ENCODE peak calls at places on chromosome 20, in nine cellular contexts. T is uterus, S is NB4, L is Peyer's patch, I is stomach, R is ovary, D is A549, U is IMR-90, F is endothelial cell of umbilical vein. B is an unnamed sample.

GRCh38 chr20:5041433-5041832 is 40.1 kb upstream of the SLC23A2 start:
- DNase-seq in T (no peak), S (peak), L (no peak), I (no peak), R (no peak), D (no peak), U (no peak), F (no peak), B (no peak)

GRCh38 chr20:19260412-19261090 is 48.1 kb downstream of the SLC24A3 start:
- DNase-seq in T (no peak), S (peak), L (no peak), I (no peak), R (no peak), D (no peak), U (no peak), F (no peak), B (no peak)

GRCh38 chr20:53827996-53828672 is 234.5 kb upstream of the ZNF217 start:
- DNase-seq in T (no peak), S (no peak), L (no peak), I (no peak), R (no peak), D (peak), U (peak), F (peak), B (no peak)

GRCh38 chr20:48945840-48946514 is 24.5 kb downstream of the ARFGEF2 start:
- DNase-seq in T (no peak), S (no peak), L (peak), I (peak), R (no peak), D (peak), U (peak), F (peak), B (no peak)

GRCh38 chr20:33814238-33814712 is 3.1 kb downstream of the CHMP4B start:
- DNase-seq in T (no peak), S (no peak), L (peak), I (no peak), R (no peak), D (no peak), U (peak), F (peak), B (no peak)

GRCh38 chr20:22684763-22685443 is 100.5 kb upstream of the FOXA2 start:
- DNase-seq in T (no peak), S (no peak), L (no peak), I (no peak), R (no peak), D (peak), U (no peak), F (peak), B (peak)

GRCh38 chr20:33915726-33916331 is 77.9 kb upstream of the RALY start:
- DNase-seq in T (no peak), S (peak), L (peak), I (peak), R (peak), D (peak), U (no peak), F (no peak), B (no peak)

GRCh38 chr20:39259010-39259803 is 297.1 kb downstream of the DHX35 start:
- DNase-seq in T (peak), S (no peak), L (no peak), I (no peak), R (no peak), D (no peak), U (no peak), F (no peak), B (no peak)

GRCh38 chr20:41293269-41294037 is 24.1 kb downstream of the ZHX3 start:
- DNase-seq in T (no peak), S (no peak), L (no peak), I (no peak), R (no peak), D (no peak), U (peak), F (no peak), B (no peak)

GRCh38 chr20:53834044-53834442 is 236.4 kb downstream of the BCAS1 start:
- DNase-seq in T (no peak), S (peak), L (no peak), I (no peak), R (no peak), D (no peak), U (no peak), F (no peak), B (no peak)

GRCh38 chr20:25584905-25585704 is at the start of gene NINL:
- DNase-seq in T (peak), S (no peak), L (peak), I (peak), R (peak), D (peak), U (peak), F (peak), B (no peak)

GRCh38 chr20:47143658-47144057 is 212.8 kb downstream of the ZMYND8 start:
- DNase-seq in T (no peak), S (no peak), L (no peak), I (no peak), R (no peak), D (no peak), U (no peak), F (no peak), B (no peak)

GRCh38 chr20:4111440-4112411 is 96.4 kb upstream of the RNF24 start:
- DNase-seq in T (no peak), S (no peak), L (no peak), I (no peak), R (no peak), D (no peak), U (no peak), F (no peak), B (no peak)

GRCh38 chr20:53819973-53820451 is 226.4 kb upstream of the ZNF217 start:
- DNase-seq in T (no peak), S (no peak), L (no peak), I (peak), R (no peak), D (no peak), U (no peak), F (no peak), B (no peak)

GRCh38 chr20:33477386-33478234 is 12.3 kb upstream of the CBFA2T2 start:
- DNase-seq in T (no peak), S (no peak), L (peak), I (peak), R (no peak), D (no peak), U (no peak), F (no peak), B (no peak)

GRCh38 chr20:43752051-43752360 is 25.2 kb upstream of the GTSF1L start:
- DNase-seq in T (no peak), S (no peak), L (no peak), I (no peak), R (no peak), D (no peak), U (no peak), F (no peak), B (no peak)

GRCh38 chr20:47818996-47819609 is 33.8 kb upstream of the SULF2 start:
- DNase-seq in T (no peak), S (no peak), L (peak), I (no peak), R (no peak), D (no peak), U (no peak), F (no peak), B (no peak)

GRCh38 chr20:10051185-10051584 is 16.4 kb downstream of the ANKEF1 start:
- DNase-seq in T (no peak), S (no peak), L (no peak), I (no peak), R (no peak), D (no peak), U (no peak), F (no peak), B (no peak)

GRCh38 chr20:16111132-16111852 is 462.0 kb downstream of the KIF16B start:
- DNase-seq in T (no peak), S (no peak), L (no peak), I (no peak), R (no peak), D (no peak), U (no peak), F (no peak), B (no peak)

GRCh38 chr20:24673678-24674570 is 204.5 kb downstream of the SYNDIG1 start:
- DNase-seq in T (no peak), S (no peak), L (peak), I (no peak), R (no peak), D (peak), U (peak), F (no peak), B (no peak)

GRCh38 chr20:19498756-19499155 is 259.3 kb upstream of the RIN2 start:
- DNase-seq in T (no peak), S (no peak), L (no peak), I (no peak), R (no peak), D (no peak), U (no peak), F (no peak), B (no peak)

GRCh38 chr20:34052414-34052813 is 58.7 kb downstream of the RALY start:
- DNase-seq in T (no peak), S (no peak), L (no peak), I (no peak), R (no peak), D (no peak), U (no peak), F (peak), B (no peak)

GRCh38 chr20:3583765-3584164 is 79.4 kb downstream of the GFRA4 start:
- DNase-seq in T (no peak), S (no peak), L (no peak), I (no peak), R (no peak), D (no peak), U (no peak), F (no peak), B (no peak)

GRCh38 chr20:51095755-51096509 is 73.0 kb upstream of the KCNG1 start:
- DNase-seq in T (no peak), S (peak), L (no peak), I (no peak), R (no peak), D (peak), U (no peak), F (no peak), B (no peak)

GRCh38 chr20:3800878-3801260 is 4.8 kb downstream of the CDC25B start:
- DNase-seq in T (no peak), S (no peak), L (peak), I (no peak), R (no peak), D (no peak), U (no peak), F (no peak), B (no peak)

GRCh38 chr20:63835031-63835858 is 4.2 kb upstream of the ZBTB46 start:
- DNase-seq in T (peak), S (peak), L (no peak), I (peak), R (peak), D (peak), U (peak), F (peak), B (peak)

GRCh38 chr20:1801551-1801950 is 93.7 kb upstream of the SIRPA start:
- DNase-seq in T (no peak), S (no peak), L (no peak), I (no peak), R (no peak), D (no peak), U (no peak), F (no peak), B (no peak)

GRCh38 chr20:1798982-1799381 is 96.2 kb upstream of the SIRPA start:
- DNase-seq in T (no peak), S (no peak), L (no peak), I (no peak), R (no peak), D (no peak), U (no peak), F (no peak), B (no peak)

GRCh38 chr20:1800180-1800579 is 95.0 kb upstream of the SIRPA start:
- DNase-seq in T (no peak), S (no peak), L (no peak), I (no peak), R (no peak), D (no peak), U (no peak), F (no peak), B (no peak)

GRCh38 chr20:1802385-1803215 is 92.6 kb upstream of the SIRPA start:
- DNase-seq in T (no peak), S (peak), L (peak), I (no peak), R (peak), D (peak), U (peak), F (peak), B (peak)

GRCh38 chr20:1800777-1801176 is 94.4 kb upstream of the SIRPA start:
- DNase-seq in T (no peak), S (peak), L (no peak), I (no peak), R (no peak), D (peak), U (peak), F (peak), B (no peak)
- TF ChIP-seq CTCF in T (no peak), S (peak), L (no peak), I (no peak), R (no peak), D (peak), U (peak), F (peak), B (no peak)

DNA sequence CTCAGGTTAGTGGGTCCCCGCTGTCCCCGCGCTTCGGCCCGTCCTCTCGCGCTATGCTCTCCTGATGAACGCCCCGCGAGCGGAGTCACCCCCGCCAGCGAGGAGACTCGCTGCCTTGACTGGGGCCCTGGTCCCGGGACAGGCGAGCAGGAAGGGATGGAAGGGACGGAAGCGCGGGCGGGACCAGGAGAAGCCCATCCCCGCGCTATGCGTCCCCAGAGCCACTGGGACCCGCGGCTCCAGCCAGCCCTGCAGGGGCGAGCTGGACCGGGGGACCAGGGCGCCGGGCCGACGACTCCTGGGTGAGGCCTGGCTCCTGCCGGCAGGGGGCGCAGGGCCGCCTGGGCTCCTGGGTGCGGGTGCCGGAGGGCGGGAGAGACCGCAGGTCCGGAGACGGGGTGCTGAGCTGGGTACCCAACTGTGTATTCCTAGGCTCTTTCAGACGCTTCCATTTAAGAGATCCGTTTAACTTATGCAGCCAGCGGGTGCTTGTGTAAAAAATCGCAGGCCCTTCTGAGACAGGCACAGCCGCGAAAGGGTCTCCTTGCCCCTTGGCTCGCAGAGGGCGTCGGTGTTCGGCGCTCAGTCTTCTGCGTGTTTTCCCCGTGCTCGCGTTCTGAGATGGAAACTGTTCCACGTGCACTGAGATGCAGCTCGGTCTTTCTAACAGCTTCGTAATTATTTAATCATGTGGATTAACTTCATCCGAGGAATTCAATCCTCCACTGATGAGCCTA is 580 bp upstream of the SYCP2 start:
- DNase-seq in T (peak), S (no peak), L (peak), I (peak), R (peak), D (peak), U (peak), F (peak), B (peak)
- TF ChIP-seq POLR2A in T (no peak), S (no peak), L (no peak), I (no peak), R (no peak), D (no peak), U (no peak), F (no peak), B (no peak)

DNA sequence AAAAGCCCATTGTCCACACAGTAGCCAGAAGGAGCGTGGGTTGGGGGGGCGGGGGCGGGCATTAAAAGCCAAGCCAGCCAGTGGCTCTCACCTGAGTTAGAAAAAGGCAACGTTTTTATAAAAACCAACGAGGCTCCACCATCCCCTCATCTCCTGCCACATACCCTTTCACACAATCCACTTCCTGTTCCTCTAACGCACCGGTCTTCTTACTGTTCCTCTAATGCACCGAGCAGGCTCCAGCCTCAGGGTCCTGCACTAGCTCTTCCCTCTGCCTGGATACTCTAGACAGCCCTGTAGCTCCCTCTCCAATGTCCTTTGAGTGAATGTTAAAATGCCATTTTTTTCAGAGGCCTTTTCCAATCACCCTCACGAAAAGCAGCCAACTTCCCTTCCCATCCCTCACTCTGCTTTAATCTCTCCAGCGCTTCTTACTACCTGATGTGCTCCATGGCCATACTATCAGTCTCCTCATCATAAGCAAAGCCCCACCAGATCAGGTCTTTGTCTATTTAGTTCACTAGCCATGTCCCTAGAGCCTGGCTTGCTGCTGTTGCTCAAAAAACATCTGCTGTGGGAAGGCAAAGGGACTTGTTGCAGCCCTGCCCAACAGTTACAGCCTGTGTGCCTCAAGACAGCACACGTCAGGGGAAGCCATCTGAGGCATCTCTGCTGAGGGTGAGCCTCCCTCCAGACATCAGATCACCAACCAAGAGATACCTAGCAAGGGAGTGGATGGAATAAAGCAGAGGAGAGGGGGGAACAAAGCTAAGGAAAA is 4.0 kb downstream of the FKBP1A start:
- DNase-seq in T (no peak), S (peak), L (no peak), I (no peak), R (no peak), D (no peak), U (no peak), F (peak), B (no peak)
- H3K4me3 ChIP-seq in T (no peak), S (peak), L (no peak), I (peak), R (no peak), D (no peak), U (no peak), F (no peak), B (no peak)

GRCh38 chr20:60010689-60011417 is 52.6 kb downstream of the CDH26 start:
- DNase-seq in T (no peak), S (no peak), L (no peak), I (no peak), R (no peak), D (no peak), U (no peak), F (no peak), B (no peak)
- TF ChIP-seq CTCF in T (no peak), S (no peak), L (no peak), I (no peak), R (no peak), D (no peak), U (no peak), F (no peak), B (no peak)

GRCh38 chr20:36572701-36573102 is 695 bp upstream of the TGIF2 start:
- DNase-seq in T (no peak), S (peak), L (no peak), I (peak), R (no peak), D (peak), U (peak), F (no peak), B (no peak)

GRCh38 chr20:36573103-36573797 is at the start of gene TGIF2:
- DNase-seq in T (peak), S (peak), L (peak), I (peak), R (peak), D (peak), U (peak), F (peak), B (peak)

GRCh38 chr20:36573798-36574277 is 441 bp downstream of the TGIF2 start:
- DNase-seq in T (peak), S (peak), L (peak), I (peak), R (no peak), D (no peak), U (no peak), F (peak), B (no peak)

GRCh38 chr20:36569847-36570429 is 3.5 kb upstream of the TGIF2 start:
- DNase-seq in T (no peak), S (no peak), L (no peak), I (no peak), R (no peak), D (no peak), U (peak), F (no peak), B (no peak)

DNA sequence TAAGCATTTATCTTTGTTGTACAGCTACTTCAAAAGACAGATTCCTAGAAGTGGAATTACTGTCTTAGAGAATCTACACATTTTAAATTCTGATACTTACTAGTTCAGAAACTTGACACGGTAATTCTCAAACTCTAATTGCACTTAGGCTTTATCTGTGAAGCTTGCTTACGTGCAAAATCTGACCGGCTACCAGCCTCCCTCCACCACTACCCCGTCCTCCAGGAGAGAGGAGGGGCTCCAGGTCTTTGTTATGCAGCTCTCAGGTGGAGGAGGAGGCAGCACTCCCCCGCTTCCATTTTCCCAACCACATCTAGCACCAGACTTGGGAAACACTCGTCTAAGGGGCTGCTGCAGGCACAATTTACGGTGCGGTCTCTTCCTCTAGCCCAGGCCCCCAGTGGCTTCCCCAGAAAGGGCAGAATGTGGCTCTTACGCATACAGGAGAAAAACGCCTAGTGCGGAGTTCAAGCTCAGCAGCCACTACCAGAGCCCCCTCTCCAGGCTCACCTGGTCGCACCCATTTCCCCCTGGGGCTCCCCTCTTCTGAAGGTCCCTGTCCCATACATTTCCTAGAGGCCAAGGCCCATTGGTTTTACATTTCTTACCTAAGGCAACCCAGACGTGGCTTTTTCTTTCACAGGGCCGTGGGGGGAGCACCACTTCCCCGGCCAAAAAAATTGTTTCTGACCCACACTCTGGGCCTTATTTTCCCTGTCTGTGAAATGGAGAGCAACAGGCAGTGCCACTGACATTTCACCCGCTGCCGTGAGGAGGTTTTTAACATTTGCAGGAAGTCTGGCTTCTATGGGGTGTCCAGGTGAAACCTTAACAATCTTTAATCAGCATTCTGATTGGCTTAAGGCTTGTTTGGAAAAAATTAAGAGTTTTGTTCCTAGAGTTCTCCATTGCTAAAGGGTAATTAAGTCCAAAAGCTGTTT is 1.6 kb upstream of the TGIF2 start:
- DNase-seq in T (no peak), S (peak), L (no peak), I (no peak), R (no peak), D (no peak), U (no peak), F (no peak), B (no peak)
- TF ChIP-seq POLR2A in T (no peak), S (no peak), L (no peak), I (no peak), R (no peak), D (no peak), U (no peak), F (no peak), B (no peak)

DNA sequence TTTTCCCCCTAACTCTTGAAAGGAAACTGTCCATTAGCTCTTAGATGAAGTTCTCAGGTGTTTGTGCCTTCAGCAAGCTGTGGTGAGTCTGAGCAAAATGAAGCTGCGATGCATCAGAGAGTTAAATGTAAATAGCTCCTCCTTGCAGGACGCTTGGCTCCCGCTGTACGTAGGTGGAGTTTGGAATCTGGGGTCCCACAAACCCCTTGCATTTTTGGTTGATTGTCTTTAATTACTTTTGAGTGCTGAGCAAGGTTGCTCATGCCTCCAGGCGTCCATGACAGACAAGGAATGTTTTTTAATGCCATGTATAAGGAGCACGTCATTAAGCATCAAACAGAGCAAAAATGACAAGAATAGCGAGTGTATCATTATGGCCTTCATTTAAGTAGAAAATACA is 300.5 kb downstream of the TFAP2C start:
- DNase-seq in T (no peak), S (no peak), L (no peak), I (no peak), R (no peak), D (no peak), U (no peak), F (no peak), B (no peak)
- H3K4me3 ChIP-seq in T (no peak), S (no peak), L (no peak), I (no peak), R (no peak), D (no peak), U (no peak), F (no peak), B (no peak)

B was measured in lower leg skin.